ENCODE peak calls at places on chromosomes 1 and 21, in ten cellular contexts. R is NB4, W is GM12864, T is fibroblast of mammary gland, F is foreskin fibroblast, C is heart left ventricle, J is astrocyte of the spinal cord, X is OCI-LY7, P is fibroblast of villous mesenchyme, Z is lower lobe of right lung. K is an unnamed sample.

GRCh38 chr1:160061376-160062100 is 8.4 kb downstream of the KCNJ10 start:
- DNase-seq in T (no peak), J (no peak), R (no peak), W (no peak), Z (no peak), F (no peak), P (no peak), C (no peak), X (no peak), K (no peak)

GRCh38 chr1:94892604-94893280 is 34.2 kb downstream of the CNN3 start:
- DNase-seq in X (no peak), R (no peak), P (peak; percentile 42), F (no peak), J (no peak), Z (no peak), C (no peak), T (no peak), W (no peak), K (peak; percentile 33)

GRCh38 chr1:157992031-157992568 is 1.3 kb upstream of the KIRREL1 start:
- DNase-seq in P (peak; percentile 69), J (peak; percentile 68), F (peak; percentile 88), Z (no peak), R (peak; percentile 47), C (peak; percentile 73), W (no peak), X (peak; percentile 53), T (peak; percentile 82), K (peak; percentile 67)

GRCh38 chr1:55051169-55051568 is 11.8 kb downstream of the PCSK9 start:
- DNase-seq in X (no peak), R (no peak), P (no peak), C (no peak), J (no peak), W (no peak), F (no peak), T (no peak), Z (no peak), K (no peak)

GRCh38 chr1:161440312-161440894 is 64.9 kb upstream of the FCGR2A start:
- DNase-seq in C (peak; percentile 39), R (peak; percentile 89), X (peak; percentile 88), Z (peak; percentile 81), P (peak; percentile 32), T (peak; percentile 59), F (peak; percentile 75), W (no peak), J (peak; percentile 43), K (peak; percentile 68)

GRCh38 chr1:208929575-208929974 is 653.9 kb upstream of the CAMK1G start:
- DNase-seq in J (peak; percentile 8), Z (no peak), F (peak; percentile 77), P (no peak), R (no peak), C (no peak), T (peak; percentile 79), X (no peak), W (no peak), K (no peak)

GRCh38 chr21:18155508-18156193 is 89.0 kb upstream of the CHODL start:
- DNase-seq in R (no peak), T (no peak), C (no peak), J (peak; percentile 55), X (no peak), W (no peak), P (no peak), Z (no peak), F (no peak), K (no peak)

GRCh38 chr1:60227581-60228252 is 154.1 kb upstream of the C1orf87 start:
- DNase-seq in R (no peak), Z (no peak), J (peak; percentile 45), W (no peak), T (peak; percentile 53), F (peak; percentile 62), P (peak; percentile 3), X (no peak), C (no peak), K (no peak)

GRCh38 chr1:26284597-26285351 is 4.9 kb downstream of the SH3BGRL3 start:
- DNase-seq in P (peak; percentile 86), J (peak; percentile 92), T (peak; percentile 96), W (no peak), X (peak; percentile 83), Z (peak; percentile 85), F (peak; percentile 97), C (peak; percentile 82), R (peak; percentile 99), K (peak; percentile 82)

GRCh38 chr1:99218572-99218971 is 45.7 kb upstream of the PLPPR4 start:
- DNase-seq in X (no peak), J (no peak), T (no peak), F (no peak), W (no peak), R (no peak), P (no peak), C (no peak), Z (no peak), K (no peak)

GRCh38 chr1:50836117-50836516 is 124.0 kb downstream of the FAF1 start:
- DNase-seq in R (no peak), Z (no peak), T (no peak), C (no peak), X (no peak), W (no peak), F (no peak), P (no peak), J (no peak), K (no peak)

GRCh38 chr1:86200901-86201300 is 44.3 kb upstream of the COL24A1 start:
- DNase-seq in C (no peak), F (no peak), R (no peak), W (no peak), J (peak; percentile 22), Z (no peak), X (no peak), P (no peak), T (no peak), K (no peak)

DNA sequence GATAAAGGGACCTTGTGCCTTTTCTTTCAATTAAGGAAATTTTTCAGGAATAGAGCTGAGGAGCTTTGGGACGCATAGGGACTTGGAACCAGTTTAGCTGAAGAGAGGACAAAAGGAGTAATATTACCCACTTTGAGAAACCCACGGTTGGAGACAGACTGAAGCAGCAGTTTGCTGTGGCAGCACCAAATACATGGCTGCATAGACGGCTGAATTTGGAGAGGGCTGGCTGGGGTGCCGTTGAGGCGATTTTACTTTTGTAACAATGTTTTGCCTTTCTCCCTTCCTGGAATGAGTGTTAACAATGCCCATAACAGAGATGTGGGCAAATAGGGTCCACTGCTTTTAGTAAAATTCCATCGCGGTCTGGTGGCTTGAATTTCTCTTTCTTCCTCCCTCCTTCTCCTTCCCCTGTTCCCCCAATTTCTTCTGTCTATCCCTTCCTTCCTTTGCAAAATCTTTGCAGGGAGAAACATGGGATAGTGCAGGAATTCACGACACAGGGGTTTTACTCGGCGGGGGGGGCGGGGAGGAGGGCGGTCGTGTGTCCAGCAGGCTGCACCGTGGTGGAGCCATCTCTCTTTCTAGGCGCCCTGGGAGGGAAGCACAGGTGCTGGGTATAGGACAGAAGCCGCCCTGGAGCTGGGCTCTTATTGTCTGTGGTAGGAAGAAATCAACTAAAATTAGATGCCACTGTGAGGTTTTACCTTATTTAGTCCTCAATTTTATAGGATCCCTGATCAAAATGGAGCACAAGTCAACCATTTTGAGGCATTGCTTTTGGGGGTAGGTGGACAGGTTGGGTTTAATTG is 6.8 kb downstream of the LHX4 start:
- DNase-seq in F (no peak), P (no peak), X (no peak), Z (no peak), J (no peak), C (no peak), R (no peak), T (no peak), W (no peak), K (no peak)
- H3K4me3 ChIP-seq in F (no peak overlapping the region), P (no peak overlapping the region), X (no peak overlapping the region), Z (no peak overlapping the region), J (no peak overlapping the region), C (no peak overlapping the region), R (no peak overlapping the region), T (no peak overlapping the region), W (no peak overlapping the region), K (no peak overlapping the region)

GRCh38 chr21:36641886-36642285 is 57.0 kb upstream of the SIM2 start:
- DNase-seq in T (no peak), C (no peak), P (no peak), X (no peak), Z (no peak), J (no peak), R (no peak), F (no peak), W (no peak), K (no peak)

GRCh38 chr21:36646011-36646410 is 52.9 kb upstream of the SIM2 start:
- DNase-seq in F (no peak), X (no peak), J (no peak), P (no peak), C (no peak), W (no peak), Z (no peak), T (no peak), R (no peak), K (no peak)

GRCh38 chr21:36642777-36643176 is 56.1 kb upstream of the SIM2 start:
- DNase-seq in P (no peak), T (no peak), X (no peak), C (no peak), Z (no peak), W (no peak), F (no peak), J (no peak), R (no peak), K (no peak)

GRCh38 chr21:36641346-36641745 is 57.6 kb upstream of the SIM2 start:
- DNase-seq in P (no peak), X (no peak), J (no peak), T (no peak), C (no peak), W (no peak), F (no peak), Z (no peak), R (no peak), K (no peak)

GRCh38 chr21:36643374-36644250 is 55.3 kb upstream of the SIM2 start:
- DNase-seq in W (no peak), Z (no peak), C (no peak), T (no peak), J (no peak), F (peak; percentile 13), X (no peak), P (no peak), R (no peak), K (no peak)
- H3K4me3 ChIP-seq in W (no peak overlapping the region), Z (no peak overlapping the region), C (no peak overlapping the region), T (no peak overlapping the region), J (no peak overlapping the region), F (no peak overlapping the region), X (no peak overlapping the region), P (no peak overlapping the region), R (no peak overlapping the region), K (no peak overlapping the region)

DNA sequence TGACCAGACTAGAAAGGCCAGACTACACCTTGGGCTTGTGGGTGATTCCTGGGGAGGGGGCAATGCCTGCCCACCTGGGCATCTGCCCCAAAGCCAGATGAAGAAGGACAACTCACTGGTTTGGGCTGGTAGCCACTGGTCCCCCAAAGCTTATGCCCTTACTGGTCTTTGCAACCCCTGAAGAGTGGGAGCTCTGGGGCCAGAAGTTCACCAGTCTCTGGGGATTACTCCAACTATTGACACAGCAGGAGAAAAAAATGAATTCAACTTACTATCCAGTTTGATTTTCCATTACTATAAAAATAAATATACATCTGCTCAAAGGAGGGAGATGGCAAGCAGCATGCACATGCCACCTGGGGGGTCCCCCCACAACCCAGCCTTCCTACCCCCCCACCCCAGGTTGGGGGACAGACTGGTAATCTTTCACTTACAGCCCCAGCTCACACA is 2.6 kb downstream of the AHDC1 start:
- DNase-seq in W (no peak), Z (no peak), F (no peak), R (peak; percentile 63), T (no peak), J (no peak), X (no peak), C (no peak), P (no peak), K (no peak)
- H3K4me3 ChIP-seq in W (no peak overlapping the region), Z (peak overlapping the region; percentile 89), F (peak overlapping the region; percentile 95), R (peak overlapping the region; percentile 74), T (peak overlapping the region; percentile 89), J (peak overlapping the region; percentile 78), X (peak overlapping the region; percentile 78), C (peak overlapping the region; percentile 86), P (peak overlapping the region; percentile 99), K (no peak overlapping the region)

GRCh38 chr1:16961297-16962124 is 18.9 kb downstream of the MFAP2 start:
- DNase-seq in Z (no peak), J (no peak), R (no peak), T (no peak), P (no peak), C (no peak), X (no peak), F (no peak), W (no peak), K (no peak)
- H3K4me3 ChIP-seq in Z (peak overlapping the region; percentile 51), J (peak overlapping the region; percentile 34), R (no peak overlapping the region), T (peak overlapping the region; percentile 15), P (peak overlapping the region; percentile 33), C (peak overlapping the region; percentile 31), X (peak overlapping the region; percentile 26), F (peak overlapping the region; percentile 35), W (no peak overlapping the region), K (no peak overlapping the region)

K was measured in transverse colon.